ENCODE peak calls at places on chromosomes 5 and 9, in nine cellular contexts. J, Z, H, B, X, K, A, Q and T are unnamed samples.

GRCh38 chr9:8473226-8473625 is 673.6 kb upstream of the DMAC1 start:
- DNase-seq in J (no peak), Z (no peak), H (no peak), B (no peak), X (no peak), K (no peak), A (no peak), Q (no peak), T (no peak)

GRCh38 chr5:177499842-177500241 is 2.4 kb upstream of the PDLIM7 start:
- DNase-seq in J (no peak), Z (no peak), H (no peak), B (no peak), X (no peak), K (no peak), A (no peak), Q (no peak), T (no peak)

GRCh38 chr5:14739538-14739937 is 75.0 kb downstream of the OTULIN start:
- DNase-seq in J (no peak), Z (peak; percentile 58), H (no peak), B (no peak), X (no peak), K (peak; percentile 78), A (peak; percentile 42), Q (no peak), T (peak; percentile 70)

GRCh38 chr5:151082274-151082902 is 1.6 kb upstream of the TNIP1 start:
- DNase-seq in J (no peak), Z (no peak), H (no peak), B (no peak), X (no peak), K (no peak), A (peak; percentile 46), Q (no peak), T (no peak)

GRCh38 chr5:170612256-170612656 is 108.4 kb downstream of the KCNIP1 start:
- DNase-seq in J (no peak), Z (no peak), H (no peak), B (no peak), X (no peak), K (no peak), A (no peak), Q (no peak), T (no peak)

GRCh38 chr5:15646351-15646750 is 146.4 kb downstream of the FBXL7 start:
- DNase-seq in J (no peak), Z (no peak), H (peak; percentile 39), B (peak; percentile 44), X (no peak), K (peak; percentile 63), A (no peak), Q (no peak), T (no peak)

GRCh38 chr5:18000744-18001143 is 366.5 kb downstream of the TAF11L14 start:
- DNase-seq in J (no peak), Z (no peak), H (no peak), B (no peak), X (no peak), K (no peak), A (no peak), Q (no peak), T (no peak)

GRCh38 chr5:151451626-151452520 is 4.5 kb downstream of the SLC36A1 start:
- DNase-seq in J (no peak), Z (peak; percentile 34), H (no peak), B (no peak), X (no peak), K (peak; percentile 66), A (peak; percentile 13), Q (no peak), T (no peak)

GRCh38 chr9:122051401-122052346 is 41.4 kb downstream of the TTLL11 start:
- DNase-seq in J (no peak), Z (peak; percentile 31), H (no peak), B (no peak), X (no peak), K (peak; percentile 88), A (peak; percentile 66), Q (no peak), T (peak; percentile 18)

GRCh38 chr5:143153332-143154119 is 250.0 kb downstream of the NR3C1 start:
- DNase-seq in J (peak; percentile 74), Z (peak; percentile 75), H (peak; percentile 75), B (no peak), X (no peak), K (peak; percentile 78), A (peak; percentile 78), Q (no peak), T (peak; percentile 99)

GRCh38 chr5:16931334-16932110 is 4.6 kb downstream of the MYO10 start:
- DNase-seq in J (no peak), Z (peak; percentile 48), H (no peak), B (no peak), X (no peak), K (peak; percentile 19), A (peak; percentile 51), Q (peak; percentile 67), T (peak; percentile 63)

GRCh38 chr5:32021771-32022170 is 152.3 kb downstream of the GOLPH3 start:
- DNase-seq in J (no peak), Z (no peak), H (no peak), B (no peak), X (no peak), K (no peak), A (no peak), Q (no peak), T (no peak)

GRCh38 chr9:97904725-97905124 is 17.6 kb downstream of the TRMO start:
- DNase-seq in J (no peak), Z (no peak), H (no peak), B (no peak), X (no peak), K (no peak), A (no peak), Q (no peak), T (no peak)

GRCh38 chr9:78130004-78130403 is 98.4 kb upstream of the GNAQ start:
- DNase-seq in J (no peak), Z (peak; percentile 61), H (no peak), B (no peak), X (no peak), K (peak; percentile 36), A (peak; percentile 50), Q (no peak), T (peak; percentile 66)

GRCh38 chr5:57302164-57302563 is 128.3 kb downstream of the GPBP1 start:
- DNase-seq in J (no peak), Z (peak; percentile 40), H (no peak), B (peak; percentile 47), X (no peak), K (peak; percentile 57), A (peak; percentile 37), Q (no peak), T (peak; percentile 48)

GRCh38 chr9:137665697-137666504 is 47.1 kb downstream of the EHMT1 start:
- DNase-seq in J (no peak), Z (no peak), H (no peak), B (no peak), X (no peak), K (no peak), A (no peak), Q (no peak), T (peak; percentile 28)
- TF ChIP-seq CTCF in J (no peak), Z (no peak), H (peak; percentile 70), B (peak; percentile 12), X (no peak), K (no peak), A (no peak), Q (no peak), T (peak; percentile 35)

GRCh38 chr5:10635257-10635860 is 71.5 kb downstream of the ANKRD33B start:
- DNase-seq in J (no peak), Z (no peak), H (no peak), B (no peak), X (no peak), K (peak; percentile 74), A (peak; percentile 22), Q (no peak), T (peak; percentile 18)
- H3K4me3 ChIP-seq in J (no peak overlapping the region), Z (no peak overlapping the region), H (no peak overlapping the region), B (no peak overlapping the region), X (no peak overlapping the region), K (no peak overlapping the region), A (no peak overlapping the region), Q (no peak overlapping the region), T (no peak overlapping the region)

GRCh38 chr9:24832307-24832706 is 286.6 kb upstream of the IZUMO3 start:
- DNase-seq in J (no peak), Z (no peak), H (no peak), B (no peak), X (no peak), K (peak; percentile 0), A (no peak), Q (no peak), T (no peak)
- TF ChIP-seq CTCF in J (no peak), Z (peak; percentile 6), H (no peak), B (peak; percentile 5), X (no peak), K (peak; percentile 7), A (no peak), Q (no peak), T (peak; percentile 29)

GRCh38 chr5:157649091-157649490 is 3.1 kb downstream of the SOX30 start:
- DNase-seq in J (no peak), Z (no peak), H (no peak), B (no peak), X (no peak), K (no peak), A (no peak), Q (no peak), T (no peak)

GRCh38 chr5:157652377-157652692 is at the start of gene SOX30:
- DNase-seq in J (no peak), Z (no peak), H (no peak), B (no peak), X (no peak), K (no peak), A (no peak), Q (no peak), T (no peak)

GRCh38 chr5:157648275-157648990 is 3.8 kb downstream of the SOX30 start:
- DNase-seq in J (no peak), Z (no peak), H (no peak), B (no peak), X (no peak), K (no peak), A (no peak), Q (no peak), T (no peak)

GRCh38 chr5:157651011-157651611 is 1.1 kb downstream of the SOX30 start:
- DNase-seq in J (no peak), Z (no peak), H (no peak), B (no peak), X (no peak), K (no peak), A (no peak), Q (no peak), T (no peak)

DNA sequence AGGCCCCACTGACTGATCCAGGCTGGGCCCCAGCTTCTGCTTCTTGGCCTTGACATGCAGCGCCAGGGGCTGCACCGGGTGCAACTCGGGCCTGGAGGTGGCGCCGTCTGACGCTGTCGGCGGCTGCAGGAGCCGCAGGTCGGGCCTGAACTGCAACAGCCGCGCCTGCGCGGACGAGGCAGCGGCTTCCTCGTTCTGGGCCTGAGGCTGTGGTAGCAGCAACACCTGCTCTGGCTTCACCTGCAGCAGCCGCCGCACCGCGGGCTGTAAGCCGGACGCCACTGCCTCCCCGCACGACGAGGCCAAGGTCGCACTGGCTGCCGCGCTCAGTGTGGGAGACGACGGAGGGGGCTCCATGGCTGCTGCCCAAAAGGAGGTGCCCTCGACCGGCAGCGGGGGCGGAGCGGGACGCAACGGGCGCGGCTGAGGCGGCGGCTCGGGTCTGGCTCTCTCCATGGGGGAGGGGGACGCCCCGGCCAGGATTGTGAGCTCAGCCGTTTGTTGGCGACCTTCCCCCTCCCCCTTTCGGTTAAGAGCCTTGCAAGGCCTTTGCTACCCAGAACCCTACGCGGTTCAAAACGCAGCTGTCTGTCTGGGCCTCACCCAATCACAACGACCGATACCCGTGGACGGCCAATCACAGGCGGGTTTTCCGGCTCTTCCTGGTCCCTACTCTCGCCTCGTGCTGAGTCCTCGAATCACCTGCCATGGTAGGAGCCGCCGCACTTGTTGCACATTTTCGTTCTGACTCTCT is 438 bp downstream of the SOX30 start:
- DNase-seq in J (no peak), Z (peak; percentile 62), H (no peak), B (no peak), X (peak; percentile 69), K (peak; percentile 46), A (peak; percentile 83), Q (peak; percentile 71), T (no peak)
- H3K4me3 ChIP-seq in J (no peak overlapping the region), Z (peak overlapping the region; percentile 19), H (peak overlapping the region; percentile 29), B (peak overlapping the region; percentile 23), X (peak overlapping the region; percentile 63), K (peak overlapping the region; percentile 34), A (no peak overlapping the region), Q (peak overlapping the region; percentile 24), T (peak overlapping the region; percentile 25)